ENCODE peak calls at places on chromosomes 11 and 22, in nine cellular contexts. V, R, H, E, P, S, N, T and F are unnamed samples.

GRCh38 chr11:28966951-28967350 is 858.8 kb downstream of the METTL15 start:
- DNase-seq in V (no peak), R (no peak), H (no peak), E (no peak), P (no peak), S (peak; percentile 37), N (peak; percentile 23), T (no peak), F (no peak)

GRCh38 chr11:13376402-13376801 is 86.6 kb downstream of the BTBD10 start:
- DNase-seq in V (no peak), R (no peak), H (no peak), E (no peak), P (no peak), S (no peak), N (no peak), T (no peak), F (no peak)

GRCh38 chr11:31060880-31061279 is 308.7 kb downstream of the DCDC1 start:
- DNase-seq in V (peak; percentile 9), R (no peak), H (no peak), E (no peak), P (no peak), S (no peak), N (peak; percentile 55), T (no peak), F (no peak)

GRCh38 chr11:70545626-70545945 is 147.3 kb downstream of the CTTN start:
- DNase-seq in V (no peak), R (no peak), H (no peak), E (no peak), P (no peak), S (no peak), N (peak; percentile 14), T (no peak), F (no peak)

GRCh38 chr22:38982008-38982927 is at the start of gene APOBEC3B:
- DNase-seq in V (peak; percentile 73), R (peak; percentile 15), H (no peak), E (peak; percentile 95), P (peak; percentile 96), S (peak; percentile 93), N (peak; percentile 93), T (no peak), F (peak; percentile 80)

GRCh38 chr22:27641049-27641790 is 160.3 kb downstream of the MN1 start:
- DNase-seq in V (no peak), R (no peak), H (no peak), E (no peak), P (no peak), S (peak; percentile 75), N (no peak), T (no peak), F (no peak)

GRCh38 chr11:68251770-68252169 is 20.0 kb downstream of the C11orf24 start:
- DNase-seq in V (no peak), R (no peak), H (no peak), E (no peak), P (no peak), S (no peak), N (no peak), T (no peak), F (no peak)

GRCh38 chr22:18977824-18978425 is 41.8 kb upstream of the PRODH start:
- DNase-seq in V (no peak), R (no peak), H (no peak), E (no peak), P (no peak), S (no peak), N (no peak), T (no peak), F (no peak)

GRCh38 chr22:23110190-23110921 is 31.4 kb downstream of the RSPH14 start:
- DNase-seq in V (no peak), R (no peak), H (no peak), E (no peak), P (no peak), S (no peak), N (no peak), T (no peak), F (no peak)

GRCh38 chr22:48957311-48957986 is 870.2 kb downstream of the BRD1 start:
- DNase-seq in V (no peak), R (no peak), H (no peak), E (peak; percentile 11), P (peak; percentile 9), S (no peak), N (no peak), T (no peak), F (no peak)

GRCh38 chr11:62233730-62234129 is 8.3 kb upstream of the SCGB1D2 start:
- DNase-seq in V (no peak), R (no peak), H (no peak), E (no peak), P (no peak), S (no peak), N (no peak), T (no peak), F (no peak)

GRCh38 chr11:122661182-122661945 is 5.8 kb downstream of the UBASH3B start:
- DNase-seq in V (no peak), R (no peak), H (no peak), E (no peak), P (no peak), S (peak; percentile 94), N (peak; percentile 91), T (no peak), F (no peak)

GRCh38 chr11:80280737-80281136 is 839.9 kb upstream of the TENM4 start:
- DNase-seq in V (no peak), R (no peak), H (no peak), E (no peak), P (no peak), S (no peak), N (no peak), T (no peak), F (no peak)

GRCh38 chr22:43853328-43853931 is 8.9 kb downstream of the SULT4A1 start:
- DNase-seq in V (no peak), R (no peak), H (no peak), E (no peak), P (no peak), S (no peak), N (no peak), T (no peak), F (no peak)

GRCh38 chr11:10899542-10899830 is 41.6 kb upstream of the ZBED5 start:
- DNase-seq in V (no peak), R (no peak), H (no peak), E (peak; percentile 56), P (no peak), S (peak; percentile 99), N (no peak), T (no peak), F (no peak)

GRCh38 chr11:58805065-58805464 is 39.4 kb downstream of the GLYATL2 start:
- DNase-seq in V (no peak), R (no peak), H (no peak), E (no peak), P (no peak), S (peak; percentile 79), N (peak; percentile 68), T (no peak), F (no peak)

GRCh38 chr11:17352925-17353227 is 1.3 kb downstream of the NCR3LG1 start:
- DNase-seq in V (peak; percentile 30), R (no peak), H (no peak), E (peak; percentile 68), P (peak; percentile 55), S (peak; percentile 45), N (peak; percentile 64), T (no peak), F (no peak)

GRCh38 chr11:23201936-23202522 is 341.8 kb upstream of the CCDC179 start:
- DNase-seq in V (no peak), R (no peak), H (no peak), E (no peak), P (no peak), S (no peak), N (peak; percentile 4), T (no peak), F (no peak)

DNA sequence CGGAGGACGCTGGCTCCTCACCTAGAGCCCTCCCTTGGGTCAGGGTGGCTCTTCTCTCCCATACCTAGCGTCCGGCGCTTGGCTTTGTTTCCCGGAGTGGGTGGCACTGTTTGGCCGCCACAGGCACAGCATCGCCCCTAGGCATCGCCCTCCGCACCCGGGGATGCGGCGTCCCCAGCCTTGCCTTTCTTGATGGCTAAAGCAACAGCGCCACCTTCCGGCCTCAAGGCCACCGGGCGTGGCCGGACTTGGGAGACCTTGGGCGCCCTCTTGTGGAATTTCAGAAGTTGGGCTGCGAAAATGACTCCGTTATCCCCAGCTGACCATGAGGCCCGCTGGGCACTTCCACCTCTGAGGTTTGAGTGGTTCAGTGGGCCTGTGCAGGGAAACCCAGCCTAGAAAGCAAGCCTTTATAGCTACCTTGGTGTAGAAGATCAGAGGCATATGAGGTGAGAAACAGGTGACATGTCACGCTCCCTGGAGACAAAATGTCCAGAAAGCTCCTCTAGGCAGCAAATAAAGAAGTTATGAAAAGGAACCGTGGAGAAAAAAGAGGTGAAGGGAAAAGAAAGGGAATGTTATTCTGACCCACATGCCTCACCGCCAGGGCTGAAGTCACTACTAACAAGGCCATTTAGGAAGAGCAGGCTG is 54.3 kb downstream of the SNX19 start:
- DNase-seq in V (peak; percentile 98), R (peak; percentile 82), H (peak; percentile 76), E (peak; percentile 92), P (peak; percentile 91), S (peak; percentile 70), N (peak; percentile 91), T (peak; percentile 57), F (peak; percentile 70)
- H3K27ac ChIP-seq in V (peak overlapping the region; percentile 42), R (no peak overlapping the region), H (no peak overlapping the region), E (no peak overlapping the region), P (no peak overlapping the region), S (no peak overlapping the region), N (no peak overlapping the region), T (peak overlapping the region; percentile 47), F (no peak overlapping the region)

DNA sequence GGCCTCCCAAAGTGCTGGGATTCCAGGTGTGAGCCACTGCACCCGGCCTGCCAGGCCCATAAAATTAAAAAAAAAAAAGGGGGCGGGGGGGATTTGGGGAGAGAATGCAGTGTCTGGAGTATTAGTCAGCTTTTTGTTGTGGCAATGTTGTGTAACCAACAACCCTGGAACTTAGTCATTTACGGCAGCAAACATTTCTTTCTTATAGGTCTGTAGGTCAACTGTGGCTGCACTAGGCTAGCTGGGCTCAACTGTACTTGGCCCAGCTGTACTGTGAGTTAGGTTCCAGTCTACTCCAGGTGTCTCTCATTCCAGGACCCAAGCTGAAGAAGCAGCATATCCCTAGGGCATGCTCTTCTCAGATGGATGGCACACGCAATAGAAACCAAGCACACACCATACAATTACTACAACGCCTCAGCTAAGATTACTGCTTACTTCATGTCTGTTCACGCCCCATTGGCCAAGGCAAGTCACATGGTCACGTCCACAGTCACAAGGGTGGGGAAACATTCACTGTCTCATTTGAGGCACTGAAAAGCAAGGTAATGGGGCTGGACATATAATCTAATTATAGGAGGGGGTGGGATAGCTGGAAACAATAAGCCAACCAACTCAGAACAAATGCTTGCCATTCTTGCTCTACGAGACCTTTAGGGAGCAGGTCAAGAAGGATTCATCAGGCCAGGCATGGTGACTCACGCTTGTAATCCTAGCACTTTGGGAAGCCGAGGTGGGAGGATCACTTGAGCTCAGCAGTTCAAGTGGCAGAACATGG is 10.4 kb upstream of the SPINDOC start:
- DNase-seq in V (no peak), R (no peak), H (no peak), E (peak; percentile 36), P (no peak), S (peak; percentile 76), N (peak; percentile 76), T (no peak), F (peak; percentile 28)
- H3K27ac ChIP-seq in V (no peak overlapping the region), R (no peak overlapping the region), H (no peak overlapping the region), E (peak overlapping the region; percentile 61), P (no peak overlapping the region), S (peak overlapping the region; percentile 1), N (peak overlapping the region; percentile 27), T (no peak overlapping the region), F (no peak overlapping the region)

GRCh38 chr11:1285316-1285744 is 24.1 kb downstream of the TOLLIP start:
- DNase-seq in V (no peak), R (no peak), H (no peak), E (no peak), P (no peak), S (no peak), N (no peak), T (no peak), F (no peak)
- H3K27ac ChIP-seq in V (no peak overlapping the region), R (no peak overlapping the region), H (no peak overlapping the region), E (no peak overlapping the region), P (no peak overlapping the region), S (no peak overlapping the region), N (no peak overlapping the region), T (no peak overlapping the region), F (no peak overlapping the region)

GRCh38 chr22:45968751-45969413 is 8.1 kb downstream of the WNT7B start:
- DNase-seq in V (no peak), R (no peak), H (no peak), E (no peak), P (no peak), S (peak; percentile 86), N (peak; percentile 80), T (no peak), F (peak; percentile 49)
- H3K27ac ChIP-seq in V (no peak overlapping the region), R (no peak overlapping the region), H (no peak overlapping the region), E (no peak overlapping the region), P (no peak overlapping the region), S (no peak overlapping the region), N (no peak overlapping the region), T (no peak overlapping the region), F (no peak overlapping the region)